ENCODE peak calls at places on chromosomes 6 and 20, in five cellular contexts. One of them, this sample, is unnamed.
A peak's percentile ranks its signal among the peaks of the same experiment; 100 is the strongest.

GRCh38 chr6:156279306-156279969 is 497.7 kb upstream of the ARID1B start:
- DNase-seq in endothelial cell of umbilical vein: peak; percentile 66
- DNase-seq in body of pancreas: no peak
- DNase-seq in right lobe of liver: no peak
- DNase-seq in NB4: no peak
- DNase-seq in this sample: no peak

GRCh38 chr20:32232487-32232886 is 24.8 kb downstream of the POFUT1 start:
- DNase-seq in endothelial cell of umbilical vein: no peak
- DNase-seq in body of pancreas: no peak
- DNase-seq in right lobe of liver: no peak
- DNase-seq in NB4: no peak
- DNase-seq in this sample: no peak

GRCh38 chr6:142823579-142823902 is 121.4 kb downstream of the HIVEP2 start:
- DNase-seq in endothelial cell of umbilical vein: no peak
- DNase-seq in body of pancreas: no peak
- DNase-seq in right lobe of liver: no peak
- DNase-seq in NB4: no peak
- DNase-seq in this sample: no peak

GRCh38 chr6:143233563-143234285 is 173.0 kb downstream of the AIG1 start:
- DNase-seq in endothelial cell of umbilical vein: no peak
- DNase-seq in body of pancreas: no peak
- DNase-seq in right lobe of liver: no peak
- DNase-seq in NB4: no peak
- DNase-seq in this sample: no peak

GRCh38 chr20:57509665-57510237 is 15.2 kb downstream of the CTCFL start:
- DNase-seq in endothelial cell of umbilical vein: no peak
- DNase-seq in body of pancreas: no peak
- DNase-seq in right lobe of liver: peak; percentile 61
- DNase-seq in NB4: peak; percentile 65
- DNase-seq in this sample: no peak

GRCh38 chr20:21623074-21623780 is 82.2 kb upstream of the PAX1 start:
- DNase-seq in endothelial cell of umbilical vein: no peak
- DNase-seq in body of pancreas: no peak
- DNase-seq in right lobe of liver: no peak
- DNase-seq in NB4: peak; percentile 26
- DNase-seq in this sample: no peak

GRCh38 chr6:157224178-157224956 is 99.0 kb downstream of the TMEM242 start:
- DNase-seq in endothelial cell of umbilical vein: no peak
- DNase-seq in body of pancreas: peak; percentile 9
- DNase-seq in right lobe of liver: no peak
- DNase-seq in NB4: peak; percentile 66
- DNase-seq in this sample: peak; percentile 83

GRCh38 chr6:70310063-70310694 is 7.3 kb upstream of the COL9A1 start:
- DNase-seq in endothelial cell of umbilical vein: peak; percentile 54
- DNase-seq in body of pancreas: no peak
- DNase-seq in right lobe of liver: no peak
- DNase-seq in NB4: peak; percentile 57
- DNase-seq in this sample: no peak

GRCh38 chr20:57158474-57158873 is 108.0 kb downstream of the BMP7 start:
- DNase-seq in endothelial cell of umbilical vein: no peak
- DNase-seq in body of pancreas: no peak
- DNase-seq in right lobe of liver: no peak
- DNase-seq in NB4: no peak
- DNase-seq in this sample: peak; percentile 20

GRCh38 chr20:1150218-1150617 is 31.8 kb downstream of the PSMF1 start:
- DNase-seq in endothelial cell of umbilical vein: no peak
- DNase-seq in body of pancreas: no peak
- DNase-seq in right lobe of liver: no peak
- DNase-seq in NB4: no peak
- DNase-seq in this sample: no peak

GRCh38 chr20:63261808-63262528 is 7.7 kb upstream of the NKAIN4 start:
- DNase-seq in endothelial cell of umbilical vein: no peak
- DNase-seq in body of pancreas: no peak
- DNase-seq in right lobe of liver: no peak
- DNase-seq in NB4: no peak
- DNase-seq in this sample: no peak

GRCh38 chr20:63265891-63266515 is 6.6 kb upstream of the ARFGAP1 start:
- DNase-seq in endothelial cell of umbilical vein: no peak
- DNase-seq in body of pancreas: no peak
- DNase-seq in right lobe of liver: no peak
- DNase-seq in NB4: no peak
- DNase-seq in this sample: no peak

GRCh38 chr20:63260943-63261807 is 6.9 kb upstream of the NKAIN4 start:
- DNase-seq in endothelial cell of umbilical vein: no peak
- DNase-seq in body of pancreas: no peak
- DNase-seq in right lobe of liver: no peak
- DNase-seq in NB4: no peak
- DNase-seq in this sample: no peak

GRCh38 chr20:63264519-63264918 is 8.1 kb upstream of the ARFGAP1 start:
- DNase-seq in endothelial cell of umbilical vein: no peak
- DNase-seq in body of pancreas: no peak
- DNase-seq in right lobe of liver: no peak
- DNase-seq in NB4: no peak
- DNase-seq in this sample: no peak

GRCh38 chr20:63264002-63264401 is 8.6 kb upstream of the ARFGAP1 start:
- DNase-seq in endothelial cell of umbilical vein: no peak
- DNase-seq in body of pancreas: no peak
- DNase-seq in right lobe of liver: no peak
- DNase-seq in NB4: no peak
- DNase-seq in this sample: no peak
- TF ChIP-seq POLR2A in endothelial cell of umbilical vein: no peak
- TF ChIP-seq POLR2A in body of pancreas: no peak
- TF ChIP-seq POLR2A in right lobe of liver: no peak
- TF ChIP-seq POLR2A in NB4: no peak
- TF ChIP-seq POLR2A in this sample: no peak

DNA sequence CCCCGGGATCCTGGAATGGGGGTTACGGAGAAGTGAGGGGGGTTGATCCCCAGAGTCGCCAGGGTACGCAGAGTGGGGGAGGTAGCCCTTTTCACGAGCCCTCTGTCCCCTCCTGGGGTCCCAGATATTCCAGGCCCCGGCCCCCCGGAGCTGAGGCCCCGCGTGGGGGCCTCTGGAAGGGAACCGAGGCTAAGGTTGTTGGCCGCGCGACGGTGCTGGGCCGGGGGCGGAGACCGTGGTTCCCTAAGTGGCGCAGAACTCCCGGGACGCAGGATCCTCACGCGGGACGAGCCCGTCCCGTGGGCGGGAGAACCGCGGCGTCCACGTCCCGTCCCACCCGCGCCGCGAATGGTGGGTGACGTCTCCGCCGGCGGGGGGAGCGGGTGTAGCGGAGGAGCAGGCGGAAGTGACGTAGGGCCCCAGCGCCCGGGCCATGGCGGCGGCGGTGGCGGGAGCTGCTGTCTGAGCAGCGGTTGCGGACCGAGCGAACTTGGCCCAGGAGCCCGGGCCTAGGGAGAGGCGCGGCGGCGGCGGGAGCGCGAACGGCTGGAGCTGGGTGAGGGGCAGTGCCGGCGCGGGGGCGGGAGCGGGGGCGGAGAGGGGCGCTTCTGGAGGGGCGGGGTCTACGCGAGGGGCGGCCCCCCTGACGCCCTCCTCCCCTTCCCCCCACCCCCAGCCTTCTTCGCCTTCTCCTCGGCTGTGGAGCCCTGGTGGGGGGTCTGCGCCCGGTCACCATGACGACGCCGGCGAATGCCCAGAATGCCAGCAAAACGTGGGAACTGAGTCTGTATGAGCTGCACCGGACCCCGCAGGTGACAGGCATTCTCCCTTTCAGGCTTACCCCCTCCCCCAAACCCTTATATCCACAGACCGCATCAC is at the start of gene RING1:
- DNase-seq in endothelial cell of umbilical vein: peak; percentile 79
- DNase-seq in body of pancreas: peak; percentile 87
- DNase-seq in right lobe of liver: peak; percentile 89
- DNase-seq in NB4: peak; percentile 82
- DNase-seq in this sample: peak; percentile 97
- TF ChIP-seq POLR2A in endothelial cell of umbilical vein: peak; percentile 93
- TF ChIP-seq POLR2A in body of pancreas: peak; percentile 94
- TF ChIP-seq POLR2A in right lobe of liver: peak; percentile 92
- TF ChIP-seq POLR2A in NB4: peak; percentile 83
- TF ChIP-seq POLR2A in this sample: peak; percentile 72

DNA sequence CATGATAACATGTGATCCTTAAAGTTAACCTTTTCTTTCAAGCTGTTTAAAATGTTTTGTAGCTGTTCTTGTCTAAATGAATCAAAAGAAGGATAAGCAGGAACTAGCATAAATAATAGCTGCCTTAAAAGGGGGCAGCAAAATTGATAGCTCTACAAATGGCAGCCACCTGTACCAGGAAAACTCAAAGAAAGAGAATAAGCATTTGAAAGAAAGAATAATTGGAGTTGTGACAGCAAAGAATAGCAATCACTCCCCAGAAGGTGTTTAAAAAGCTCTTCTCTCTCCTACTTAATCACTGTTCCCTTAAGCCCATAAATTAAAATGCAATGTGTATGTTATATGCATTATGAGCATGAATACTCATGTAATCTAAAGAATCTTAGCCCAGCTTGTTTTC is 114.6 kb downstream of the SIM1 start:
- DNase-seq in endothelial cell of umbilical vein: no peak
- DNase-seq in body of pancreas: no peak
- DNase-seq in right lobe of liver: no peak
- DNase-seq in NB4: no peak
- DNase-seq in this sample: no peak
- TF ChIP-seq POLR2A in endothelial cell of umbilical vein: no peak
- TF ChIP-seq POLR2A in body of pancreas: no peak
- TF ChIP-seq POLR2A in right lobe of liver: no peak
- TF ChIP-seq POLR2A in NB4: no peak
- TF ChIP-seq POLR2A in this sample: no peak

DNA sequence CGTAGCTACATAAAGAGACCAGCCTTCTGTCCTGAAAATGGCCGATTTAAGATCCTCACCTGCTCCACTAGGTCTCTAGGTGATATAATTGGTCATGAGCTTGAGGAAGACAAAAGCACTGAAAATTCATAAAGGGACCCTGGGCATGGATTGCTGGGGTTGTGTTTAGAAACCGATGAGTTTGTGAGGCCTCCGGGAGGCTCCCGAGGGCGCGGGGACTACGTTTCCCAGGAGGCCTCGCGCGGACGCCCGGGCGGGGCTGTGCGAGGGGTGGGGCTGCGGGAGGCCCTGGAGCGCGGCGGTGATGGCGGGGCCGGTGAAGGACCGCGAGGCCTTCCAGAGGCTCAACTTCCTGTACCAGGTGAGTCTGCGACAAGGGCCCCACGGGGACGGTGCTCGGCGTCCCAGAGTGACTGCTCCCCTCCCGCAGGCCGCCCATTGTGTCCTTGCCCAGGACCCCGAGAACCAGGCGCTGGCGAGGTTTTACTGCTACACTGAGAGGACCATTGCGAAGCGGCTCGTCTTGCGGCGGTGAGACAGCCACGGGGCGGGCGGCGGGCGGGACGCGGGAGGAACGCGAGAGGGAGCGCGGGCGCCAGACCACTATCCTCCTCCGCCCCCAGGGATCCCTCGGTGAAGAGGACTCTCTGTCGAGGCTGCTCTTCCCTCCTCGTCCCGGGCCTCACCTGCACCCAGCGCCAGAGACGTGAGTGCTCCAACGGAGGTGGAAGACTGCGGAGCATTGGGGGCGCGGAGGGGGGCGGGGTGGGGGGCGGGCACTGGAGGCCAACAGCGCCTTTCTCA is at the start of gene RPP21:
- DNase-seq in endothelial cell of umbilical vein: peak; percentile 91
- DNase-seq in body of pancreas: peak; percentile 86
- DNase-seq in right lobe of liver: peak; percentile 90
- DNase-seq in NB4: peak; percentile 87
- DNase-seq in this sample: peak; percentile 98
- TF ChIP-seq POLR2A in endothelial cell of umbilical vein: peak; percentile 83
- TF ChIP-seq POLR2A in body of pancreas: peak; percentile 77
- TF ChIP-seq POLR2A in right lobe of liver: peak; percentile 83
- TF ChIP-seq POLR2A in NB4: peak; percentile 77
- TF ChIP-seq POLR2A in this sample: no peak

GRCh38 chr6:121526282-121526681 is 90.8 kb downstream of the GJA1 start:
- DNase-seq in endothelial cell of umbilical vein: no peak
- DNase-seq in body of pancreas: no peak
- DNase-seq in right lobe of liver: no peak
- DNase-seq in NB4: no peak
- DNase-seq in this sample: no peak
- TF ChIP-seq POLR2A in endothelial cell of umbilical vein: no peak
- TF ChIP-seq POLR2A in body of pancreas: no peak
- TF ChIP-seq POLR2A in right lobe of liver: no peak
- TF ChIP-seq POLR2A in NB4: no peak
- TF ChIP-seq POLR2A in this sample: no peak

GRCh38 chr6:36423101-36423824 is 19.4 kb downstream of the PXT1 start:
- DNase-seq in endothelial cell of umbilical vein: peak; percentile 98
- DNase-seq in body of pancreas: peak; percentile 98
- DNase-seq in right lobe of liver: peak; percentile 99
- DNase-seq in NB4: peak; percentile 99
- DNase-seq in this sample: peak; percentile 99
- TF ChIP-seq POLR2A in endothelial cell of umbilical vein: peak; percentile 78
- TF ChIP-seq POLR2A in body of pancreas: peak; percentile 43
- TF ChIP-seq POLR2A in right lobe of liver: peak; percentile 57
- TF ChIP-seq POLR2A in NB4: peak; percentile 82
- TF ChIP-seq POLR2A in this sample: no peak

This sample was measured in spleen.